ENCODE peak calls at places on chromosomes 11 and 22, in six cellular contexts. O is NB4, P is A549, L is GM12878, G is K562, T is HepG2. D is an unnamed sample.

GRCh38 chr11:73168925-73169579 is 26.9 kb upstream of the FCHSD2 start:
- DNase-seq in P (no peak), T (peak), O (no peak), L (no peak), G (no peak), D (no peak)

GRCh38 chr11:6233984-6234313 is 487 bp downstream of the FHIP1B start:
- DNase-seq in T (no peak), L (no peak), O (no peak), P (no peak), G (peak), D (no peak)

GRCh38 chr11:67648140-67648795 is 2.3 kb downstream of the ACY3 start:
- DNase-seq in L (no peak), G (peak), T (peak), P (peak), O (peak), D (no peak)

GRCh38 chr22:44031111-44031963 is 7.2 kb downstream of the PARVB start:
- DNase-seq in P (no peak), T (no peak), L (no peak), O (no peak), G (no peak), D (peak)

GRCh38 chr22:23410411-23410810 is 169.7 kb downstream of the IGLL1 start:
- DNase-seq in L (no peak), O (no peak), P (no peak), G (no peak), T (no peak), D (no peak)

GRCh38 chr11:73167555-73167954 is 25.4 kb upstream of the FCHSD2 start:
- DNase-seq in P (no peak), L (no peak), G (no peak), T (no peak), O (no peak), D (peak)

GRCh38 chr11:11396290-11397042 is 43.4 kb upstream of the CSNK2A3 start:
- DNase-seq in P (peak), O (no peak), T (no peak), L (no peak), G (no peak), D (no peak)

GRCh38 chr11:50174189-50174588 is 141.5 kb downstream of the OR4C45 start:
- DNase-seq in L (no peak), O (no peak), P (no peak), T (no peak), G (no peak), D (no peak)

GRCh38 chr11:68077617-68078592 is 39.1 kb downstream of the TCIRG1 start:
- DNase-seq in G (no peak), T (no peak), P (no peak), O (peak), L (peak), D (no peak)

GRCh38 chr11:49432242-49432848 is 223.9 kb upstream of the FOLH1 start:
- DNase-seq in L (no peak), O (no peak), T (no peak), P (no peak), G (no peak), D (no peak)

GRCh38 chr11:1549355-1550330 is 22.4 kb downstream of the DUSP8 start:
- DNase-seq in O (peak), P (no peak), L (no peak), G (peak), T (peak), D (no peak)

GRCh38 chr11:13972033-13972910 is 9.7 kb downstream of the SPON1 start:
- DNase-seq in O (no peak), G (no peak), P (no peak), L (no peak), T (no peak), D (no peak)

GRCh38 chr22:27405672-27406388 is 395.7 kb downstream of the MN1 start:
- DNase-seq in P (peak), O (peak), L (no peak), G (peak), T (peak), D (peak)

GRCh38 chr11:3686751-3687150 is 15.6 kb upstream of the CHRNA10 start:
- DNase-seq in L (no peak), P (no peak), T (no peak), O (no peak), G (no peak), D (no peak)

GRCh38 chr11:36069576-36070214 is 125.8 kb downstream of the LDLRAD3 start:
- DNase-seq in T (no peak), G (no peak), P (no peak), L (peak), O (no peak), D (no peak)

GRCh38 chr11:27916541-27917100 is 191.3 kb downstream of the KIF18A start:
- DNase-seq in L (peak), O (no peak), P (no peak), G (no peak), T (no peak), D (no peak)

GRCh38 chr11:74932797-74933196 is 16.1 kb downstream of the XRRA1 start:
- DNase-seq in T (no peak), P (no peak), G (no peak), O (no peak), L (no peak), D (peak)
- TF ChIP-seq MYC in T (no peak), P (no peak), G (no peak), O (no peak), L (no peak), D (no peak)

GRCh38 chr11:15208570-15209222 is 94.0 kb downstream of the INSC start:
- DNase-seq in P (peak), L (no peak), O (peak), T (peak), G (peak), D (peak)

GRCh38 chr11:15202626-15203025 is 87.9 kb downstream of the INSC start:
- DNase-seq in L (no peak), P (no peak), T (no peak), G (no peak), O (no peak), D (no peak)

GRCh38 chr11:15204766-15205165 is 90.0 kb downstream of the INSC start:
- DNase-seq in G (no peak), L (no peak), P (no peak), O (no peak), T (no peak), D (no peak)

GRCh38 chr11:15201586-15201985 is 86.9 kb downstream of the INSC start:
- DNase-seq in P (no peak), T (no peak), O (no peak), G (no peak), L (no peak), D (no peak)

DNA sequence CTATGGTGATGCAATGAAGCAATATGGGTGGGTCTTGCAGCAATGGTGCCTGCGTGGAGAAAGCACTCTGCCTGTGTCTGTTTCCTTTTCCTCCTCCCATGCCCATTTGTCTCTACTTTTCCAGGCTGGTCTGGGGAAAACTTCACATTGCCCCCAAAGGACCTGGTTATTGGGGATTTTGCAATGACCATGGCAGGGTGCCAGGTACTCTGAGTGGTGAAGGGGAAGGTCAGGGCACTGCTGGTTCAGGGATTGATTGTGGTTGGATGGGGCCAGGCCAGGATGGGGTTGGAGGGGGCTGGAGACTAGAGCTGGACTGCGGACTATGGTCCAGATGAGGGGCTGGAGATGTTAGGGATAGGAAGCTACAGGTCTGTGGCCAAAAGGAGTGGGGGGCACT is 92.1 kb downstream of the INSC start:
- DNase-seq in O (no peak), T (no peak), G (no peak), P (no peak), L (no peak), D (no peak)
- TF ChIP-seq MYC in O (no peak), T (no peak), G (no peak), P (no peak), L (no peak), D (no peak)

DNA sequence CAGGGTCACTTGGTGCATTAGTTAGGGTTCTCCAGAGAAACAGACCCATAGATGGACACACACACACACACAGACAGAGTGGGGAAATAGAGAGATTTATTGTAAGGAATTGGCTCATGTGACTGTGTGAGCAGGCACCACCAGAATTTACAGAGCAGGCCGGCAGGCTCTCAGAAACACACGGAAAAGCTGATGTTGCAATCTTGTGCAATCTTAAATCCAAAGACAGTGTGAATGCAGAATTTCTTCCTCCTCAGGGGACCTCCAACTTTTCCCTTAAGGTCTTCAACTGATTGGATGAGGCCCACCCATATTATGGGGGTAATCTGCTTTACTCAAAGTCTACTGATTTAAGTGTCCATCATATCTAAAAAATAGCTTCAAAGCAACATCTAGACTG is 49.8 kb downstream of the APIP start:
- DNase-seq in P (no peak), G (no peak), T (no peak), O (peak), L (no peak), D (no peak)
- TF ChIP-seq MYC in P (no peak), G (no peak), T (no peak), O (no peak), L (no peak), D (no peak)

GRCh38 chr11:44475114-44475686 is 90.3 kb upstream of the CD82 start:
- DNase-seq in L (no peak), P (no peak), O (no peak), T (no peak), G (no peak), D (no peak)
- TF ChIP-seq MYC in L (no peak), P (no peak), O (no peak), T (no peak), G (no peak), D (no peak)

GRCh38 chr11:31882951-31883392 is 71.8 kb upstream of the PAX6 start:
- DNase-seq in O (no peak), P (no peak), G (no peak), T (no peak), L (no peak), D (no peak)
- TF ChIP-seq MYC in O (no peak), P (no peak), G (no peak), T (no peak), L (no peak), D (no peak)

DNA sequence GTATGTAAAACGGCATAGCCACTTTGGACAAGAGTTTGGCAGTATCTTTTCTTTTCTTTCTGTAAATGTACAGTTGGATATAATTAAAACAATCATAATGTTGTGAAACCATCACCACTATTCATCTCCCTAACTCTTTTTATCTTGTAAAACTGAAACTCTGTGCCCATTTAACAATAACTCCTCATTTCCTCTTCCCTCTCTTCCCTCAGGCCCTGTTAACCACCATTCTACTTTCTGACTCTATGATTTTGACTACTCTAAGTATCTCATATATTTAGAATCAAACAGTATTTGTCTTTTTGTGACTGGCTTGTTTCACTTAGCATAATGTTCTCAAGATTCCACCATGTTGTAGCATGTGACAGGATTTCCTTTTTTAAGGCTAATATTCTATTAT is 10.2 kb downstream of the SCUBE2 start:
- DNase-seq in L (no peak), T (no peak), P (no peak), G (no peak), O (no peak), D (no peak)
- TF ChIP-seq MYC in L (no peak), T (no peak), P (no peak), G (no peak), O (no peak), D (no peak)

DNA sequence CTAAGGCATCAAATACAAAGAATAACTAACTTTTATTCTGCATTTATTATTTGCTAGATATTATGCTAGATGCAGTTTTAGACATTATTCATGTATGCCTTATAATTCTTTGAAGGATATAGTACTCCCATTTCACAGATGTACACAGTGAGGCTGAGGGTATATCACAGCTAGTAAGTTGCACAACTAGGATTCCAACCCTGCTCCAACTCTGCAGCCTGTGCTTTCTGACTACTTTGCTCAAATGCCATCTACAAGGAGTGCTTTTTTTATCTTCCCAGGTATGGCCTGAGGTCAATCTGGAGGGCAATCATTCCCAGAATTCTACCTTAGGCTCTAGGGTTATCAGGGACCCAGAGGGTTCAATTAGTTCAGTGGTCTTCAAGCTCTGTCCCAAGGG is 28.4 kb downstream of the NUP160 start:
- DNase-seq in L (no peak), G (no peak), O (no peak), T (no peak), P (no peak), D (no peak)
- TF ChIP-seq MYC in L (no peak), G (no peak), O (no peak), T (no peak), P (no peak), D (no peak)

GRCh38 chr11:126474888-126475626 is 119.6 kb downstream of the ST3GAL4 start:
- DNase-seq in P (no peak), L (no peak), G (no peak), T (peak), O (no peak), D (no peak)
- TF ChIP-seq MYC in P (no peak), L (no peak), G (no peak), T (no peak), O (no peak), D (no peak)